ENCODE peak calls at places on chromosomes 5 and 9, in nine cellular contexts. T, C, M, S, P, O, N, Y and X are unnamed samples.
A peak's percentile ranks its signal among the peaks of the same experiment; 100 is the strongest.

GRCh38 chr9:135241381-135242380 is 154.2 kb downstream of the OLFM1 start:
- DNase-seq in T (no peak), C (no peak), M (no peak), S (no peak), P (no peak), O (no peak), N (peak; percentile 5), Y (no peak), X (no peak)

GRCh38 chr5:88602584-88602983 is 280.4 kb downstream of the MEF2C start:
- DNase-seq in T (no peak), C (no peak), M (no peak), S (no peak), P (peak; percentile 44), O (no peak), N (no peak), Y (peak; percentile 2), X (no peak)

GRCh38 chr9:123420560-123421210 is 64.7 kb downstream of the CRB2 start:
- DNase-seq in T (no peak), C (no peak), M (no peak), S (no peak), P (no peak), O (no peak), N (no peak), Y (no peak), X (no peak)

GRCh38 chr9:76913467-76913866 is 7.6 kb upstream of the PRUNE2 start:
- DNase-seq in T (peak; percentile 19), C (no peak), M (no peak), S (no peak), P (no peak), O (no peak), N (no peak), Y (no peak), X (no peak)

GRCh38 chr5:6188344-6188743 is 190.0 kb downstream of the MED10 start:
- DNase-seq in T (no peak), C (no peak), M (no peak), S (no peak), P (no peak), O (no peak), N (no peak), Y (no peak), X (no peak)

GRCh38 chr5:135296900-135297816 is 101.9 kb downstream of the MACROH2A1 start:
- DNase-seq in T (no peak), C (no peak), M (no peak), S (no peak), P (no peak), O (no peak), N (no peak), Y (no peak), X (no peak)

GRCh38 chr5:149486726-149487635 is 64.3 kb downstream of the CSNK1A1 start:
- DNase-seq in T (peak; percentile 83), C (peak; percentile 52), M (peak; percentile 62), S (no peak), P (no peak), O (peak; percentile 90), N (no peak), Y (no peak), X (peak; percentile 82)

GRCh38 chr9:89021154-89021803 is 30.0 kb downstream of the S1PR3 start:
- DNase-seq in T (peak; percentile 82), C (peak; percentile 79), M (peak; percentile 85), S (no peak), P (peak; percentile 61), O (peak; percentile 92), N (no peak), Y (no peak), X (peak; percentile 82)

GRCh38 chr9:93569775-93570174 is 6.6 kb upstream of the PHF2 start:
- DNase-seq in T (no peak), C (no peak), M (no peak), S (no peak), P (no peak), O (no peak), N (no peak), Y (no peak), X (no peak)

GRCh38 chr5:1731091-1731639 is 68.5 kb downstream of the MRPL36 start:
- DNase-seq in T (peak; percentile 32), C (no peak), M (no peak), S (peak; percentile 1), P (no peak), O (no peak), N (no peak), Y (no peak), X (no peak)

GRCh38 chr9:114911167-114911821 is 19.1 kb downstream of the TNFSF8 start:
- DNase-seq in T (no peak), C (peak; percentile 33), M (peak; percentile 61), S (peak; percentile 30), P (peak; percentile 63), O (peak; percentile 72), N (no peak), Y (peak; percentile 72), X (peak; percentile 75)

GRCh38 chr5:392431-392988 is 50.5 kb upstream of the EXOC3 start:
- DNase-seq in T (peak; percentile 88), C (no peak), M (peak; percentile 44), S (no peak), P (peak; percentile 63), O (peak; percentile 68), N (no peak), Y (peak; percentile 30), X (no peak)

GRCh38 chr5:124133406-124133805 is 613.0 kb downstream of the ZNF608 start:
- DNase-seq in T (no peak), C (no peak), M (no peak), S (no peak), P (no peak), O (no peak), N (no peak), Y (no peak), X (no peak)

GRCh38 chr5:36605241-36605640 is 1.2 kb upstream of the SLC1A3 start:
- DNase-seq in T (no peak), C (peak; percentile 12), M (peak; percentile 72), S (no peak), P (no peak), O (no peak), N (no peak), Y (no peak), X (peak; percentile 35)

GRCh38 chr9:121700165-121700830 is 48.9 kb downstream of the DAB2IP start:
- DNase-seq in T (peak; percentile 83), C (peak; percentile 30), M (no peak), S (peak; percentile 93), P (peak; percentile 58), O (peak; percentile 67), N (peak; percentile 74), Y (no peak), X (peak; percentile 80)